ENCODE peak calls at places on chromosome 20, in eight cellular contexts. V is astrocyte; W is dorsolateral prefrontal cortex; I is CD8-positive, alpha-beta memory T cell; Q is upper lobe of right lung; D is neuronal stem cell; K is AG04450; F is lower lobe of right lung. A is an unnamed sample.

GRCh38 chr20:24820345-24820744 is 128.7 kb upstream of the CST7 start:
- DNase-seq in D (no peak), I (no peak), V (no peak), F (no peak), Q (peak; percentile 19), W (no peak), K (no peak), A (no peak)

GRCh38 chr20:51604851-51605250 is 62.3 kb upstream of the NFATC2 start:
- DNase-seq in V (no peak), Q (no peak), D (no peak), F (no peak), W (no peak), I (no peak), K (no peak), A (no peak)

GRCh38 chr20:3101737-3102574 is 17.4 kb upstream of the AVP start:
- DNase-seq in W (peak; percentile 36), Q (no peak), D (no peak), V (no peak), I (peak; percentile 25), K (no peak), F (no peak), A (no peak)

GRCh38 chr20:16111132-16111852 is 462.0 kb downstream of the KIF16B start:
- DNase-seq in Q (no peak), I (no peak), D (no peak), W (no peak), K (no peak), V (no peak), F (no peak), A (no peak)

GRCh38 chr20:57384486-57384885 is 6.7 kb upstream of the RBM38 start:
- DNase-seq in K (no peak), I (no peak), D (no peak), W (no peak), F (no peak), V (no peak), Q (no peak), A (no peak)

GRCh38 chr20:58129736-58130135 is 98.7 kb downstream of the ANKRD60 start:
- DNase-seq in Q (peak; percentile 53), V (no peak), K (no peak), F (no peak), I (no peak), D (no peak), W (no peak), A (no peak)

GRCh38 chr20:19713851-19714716 is 44.0 kb upstream of the RIN2 start:
- DNase-seq in W (no peak), F (no peak), I (no peak), D (no peak), K (no peak), Q (no peak), V (no peak), A (no peak)

GRCh38 chr20:17870063-17870740 is 98.4 kb downstream of the SNX5 start:
- DNase-seq in W (no peak), K (no peak), I (no peak), Q (peak; percentile 72), V (no peak), D (no peak), F (no peak), A (no peak)

GRCh38 chr20:9928955-9929354 is 90.1 kb upstream of the PAK5 start:
- DNase-seq in F (no peak), V (no peak), K (no peak), I (no peak), W (no peak), Q (no peak), D (no peak), A (no peak)

GRCh38 chr20:15155848-15156401 is 818.5 kb upstream of the FLRT3 start:
- DNase-seq in V (no peak), D (no peak), Q (no peak), K (no peak), I (no peak), F (no peak), W (no peak), A (no peak)

GRCh38 chr20:47676219-47676721 is 109.0 kb downstream of the SULF2 start:
- DNase-seq in K (no peak), I (no peak), D (no peak), Q (peak; percentile 55), W (no peak), V (no peak), F (no peak), A (no peak)

GRCh38 chr20:2156666-2157624 is 55.3 kb downstream of the STK35 start:
- DNase-seq in I (no peak), W (no peak), F (no peak), D (no peak), K (no peak), Q (no peak), V (no peak), A (no peak)

DNA sequence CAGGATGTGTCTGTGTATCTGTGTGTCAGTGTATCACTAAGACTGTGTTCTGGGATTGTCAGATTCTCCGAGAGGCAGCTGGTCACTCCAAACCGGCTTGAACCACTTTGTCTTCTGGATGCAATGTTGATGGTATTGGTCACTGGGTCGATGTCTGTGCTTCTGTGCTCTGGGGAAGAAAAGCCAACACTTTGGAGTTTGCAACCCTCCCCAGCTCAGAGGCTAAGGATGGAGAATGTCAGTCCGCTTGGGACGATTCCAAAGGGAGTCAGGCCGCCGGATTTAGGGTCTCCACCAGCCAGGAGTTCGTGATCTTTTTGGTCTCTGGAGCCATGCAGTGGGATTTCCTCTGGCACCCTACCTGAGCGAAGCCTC is 5.2 kb downstream of the MAFB start:
- DNase-seq in I (no peak), V (no peak), D (peak; percentile 9), K (no peak), W (no peak), Q (no peak), F (no peak), A (no peak)
- H3K27me3 ChIP-seq in I (peaks cover 24% of the 10 kb centered on the region), V (peaks cover 83% of the 10 kb centered on the region), D (peaks cover 98% of the 10 kb centered on the region), K (peaks cover 77% of the 10 kb centered on the region), W (peaks cover 39% of the 10 kb centered on the region), Q (no peaks in the 10 kb centered on the region), F (peaks cover 8% of the 10 kb centered on the region), A (peaks cover 58% of the 10 kb centered on the region)

DNA sequence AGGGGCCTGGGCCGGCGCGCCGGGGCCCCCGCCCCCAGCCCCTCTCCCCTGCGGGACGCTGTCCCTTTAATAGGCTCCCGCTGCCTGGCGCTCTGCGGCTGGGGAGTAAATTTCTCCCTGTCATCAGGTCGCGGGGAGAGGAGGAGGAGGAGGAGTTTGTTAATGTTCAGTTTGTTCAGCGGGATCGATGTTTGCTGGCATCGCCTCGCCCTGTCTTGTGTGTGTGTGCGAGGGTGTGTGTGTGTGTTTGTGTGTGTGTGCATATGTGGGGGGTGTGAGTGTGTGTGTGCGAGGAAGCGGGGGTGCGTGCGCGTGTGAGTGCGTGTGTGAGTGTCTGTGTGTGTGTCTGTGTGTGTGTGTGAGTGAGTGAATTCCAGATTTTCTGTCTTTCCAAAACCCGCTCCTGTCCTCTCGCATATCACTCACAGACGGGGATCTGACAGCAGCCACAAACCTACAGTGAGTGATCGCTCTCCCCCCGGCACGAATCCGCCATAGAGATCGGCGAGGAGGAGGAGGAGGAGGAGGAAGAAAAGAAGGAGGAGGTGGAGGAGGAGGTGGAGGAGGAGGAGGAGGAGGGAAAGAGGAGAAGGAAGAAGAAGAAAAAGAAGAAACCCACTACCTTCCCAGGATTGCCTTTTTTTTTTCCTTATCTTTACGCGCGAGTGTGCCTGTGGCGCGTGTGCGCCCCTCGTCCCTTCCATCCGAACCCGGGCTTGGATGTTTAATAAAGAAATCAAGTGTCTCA is at the start of gene TSHZ2:
- DNase-seq in D (no peak), I (no peak), K (no peak), F (no peak), Q (no peak), V (peak; percentile 73), W (no peak), A (peak; percentile 0)
- H3K27me3 ChIP-seq in D (peaks cover 12% of the 10 kb centered on the region), I (no peaks in the 10 kb centered on the region), K (peaks cover 10% of the 10 kb centered on the region), F (peaks cover 29% of the 10 kb centered on the region), Q (peaks cover 19% of the 10 kb centered on the region), V (no peaks in the 10 kb centered on the region), W (peaks cover 24% of the 10 kb centered on the region), A (no peaks in the 10 kb centered on the region)

DNA sequence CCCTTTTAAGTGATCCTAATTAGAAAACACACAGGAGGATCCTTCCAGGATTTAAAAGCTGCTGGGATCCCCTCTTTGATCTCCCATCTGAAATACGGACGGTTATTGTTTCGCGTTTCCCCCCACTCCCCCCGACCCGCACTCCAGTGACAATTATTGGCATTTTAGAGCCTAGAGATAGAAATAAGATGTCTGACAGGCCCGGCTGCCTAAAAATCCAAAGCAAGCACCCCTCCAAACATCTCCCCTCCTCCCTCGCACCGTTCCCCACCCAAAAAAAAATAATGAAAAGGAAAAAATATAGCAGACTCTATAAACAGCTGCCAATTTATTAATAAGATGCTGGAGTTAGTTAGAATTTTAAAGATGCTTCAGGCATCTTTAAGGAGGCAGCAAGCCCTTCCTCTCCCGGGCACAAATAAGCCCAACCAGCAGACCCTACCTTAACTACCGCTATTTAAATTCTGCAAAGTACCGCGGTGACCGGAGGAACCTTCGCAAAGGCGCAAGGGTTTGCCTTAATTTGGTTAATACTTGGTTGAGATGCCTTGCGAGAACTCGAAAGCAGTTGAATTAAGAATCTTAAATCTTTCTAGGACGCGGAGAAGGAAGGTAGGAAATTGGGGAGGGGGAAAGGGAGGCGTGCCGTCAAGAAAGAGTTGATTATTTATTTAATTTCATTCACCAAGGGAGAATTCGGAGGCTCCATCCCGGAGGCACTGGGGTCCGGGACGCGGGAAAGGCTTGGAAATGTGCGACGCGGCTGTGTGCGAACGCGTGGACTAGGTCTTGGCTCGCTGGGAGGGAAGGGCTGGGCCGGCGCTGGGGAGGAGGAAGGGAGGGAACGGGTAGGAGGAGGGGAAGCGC is 1.5 kb upstream of the ISM1 start:
- DNase-seq in K (no peak), D (peak; percentile 6), I (no peak), W (no peak), V (no peak), F (no peak), Q (no peak), A (no peak)
- H3K27me3 ChIP-seq in K (peaks cover 48% of the 10 kb centered on the region), D (peaks cover 84% of the 10 kb centered on the region), I (peaks cover 12% of the 10 kb centered on the region), W (peaks cover 24% of the 10 kb centered on the region), V (peaks cover 57% of the 10 kb centered on the region), F (peaks cover 25% of the 10 kb centered on the region), Q (peaks cover 18% of the 10 kb centered on the region), A (peaks cover 46% of the 10 kb centered on the region)

GRCh38 chr20:8373579-8373978 is 241.5 kb downstream of the PLCB1 start:
- DNase-seq in K (no peak), D (no peak), W (no peak), V (no peak), I (no peak), Q (no peak), F (no peak), A (no peak)

GRCh38 chr20:8375898-8376297 is 243.8 kb downstream of the PLCB1 start:
- DNase-seq in F (no peak), W (no peak), V (peak; percentile 43), D (peak; percentile 73), K (no peak), I (no peak), Q (no peak), A (peak; percentile 35)

GRCh38 chr20:8370774-8371173 is 238.7 kb downstream of the PLCB1 start:
- DNase-seq in F (no peak), K (no peak), W (no peak), Q (no peak), V (no peak), D (no peak), I (no peak), A (no peak)

GRCh38 chr20:8376940-8377339 is 244.9 kb downstream of the PLCB1 start:
- DNase-seq in V (no peak), I (no peak), Q (no peak), D (no peak), K (no peak), F (no peak), W (no peak), A (no peak)

DNA sequence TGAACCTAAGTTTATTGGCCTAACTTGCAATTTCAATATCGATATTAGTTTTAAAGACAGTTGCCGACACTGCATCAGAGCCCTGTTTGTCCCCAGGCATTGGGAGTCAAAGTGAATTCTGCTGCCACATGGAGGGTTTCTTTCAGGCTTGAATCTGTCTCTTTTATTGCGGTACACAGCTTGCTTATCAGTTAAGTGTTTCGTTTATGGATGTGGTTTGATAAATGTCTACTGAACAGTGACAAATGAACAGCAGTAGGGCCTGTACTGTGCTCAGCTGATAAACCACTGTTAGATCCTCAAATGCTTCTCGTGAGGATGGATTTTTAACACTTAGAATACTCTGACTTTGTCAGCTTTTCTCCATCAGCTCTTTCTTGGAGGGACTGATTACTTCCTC is 240.8 kb downstream of the PLCB1 start:
- DNase-seq in V (no peak), W (no peak), D (no peak), F (no peak), K (no peak), Q (no peak), I (no peak), A (no peak)
- H3K27me3 ChIP-seq in V (no peaks in the 10 kb centered on the region), W (no peaks in the 10 kb centered on the region), D (no peaks in the 10 kb centered on the region), F (no peaks in the 10 kb centered on the region), K (no peaks in the 10 kb centered on the region), Q (no peaks in the 10 kb centered on the region), I (no peaks in the 10 kb centered on the region), A (no peaks in the 10 kb centered on the region)

A was measured in brain microvascular endothelial cell.